ENCODE peak calls at places on chromosomes 16 and 17, in ten cellular contexts. One of them, this sample, is unnamed.

GRCh38 chr16:47371615-47372014 is 89.2 kb downstream of the ITFG1 start:
- DNase-seq in activated naive CD8-positive, alpha-beta T cell treated with anti-CD3 and anti-CD28 coated beads for 36 hours: no peak
- DNase-seq in CD14-positive monocyte: no peak
- DNase-seq in NCI-H1105 treated with DMSO at 0.1 percent for 48 hours: no peak
- DNase-seq in NCI-H460: no peak
- DNase-seq in GM13977: no peak
- DNase-seq in foreskin fibroblast: no peak
- DNase-seq in stimulated activated naive CD4-positive, alpha-beta T cell: no peak
- DNase-seq in EL: no peak
- DNase-seq in Ammon's horn: peak
- DNase-seq in this sample: no peak

GRCh38 chr16:30846649-30847402 is 47.1 kb downstream of the BCL7C start:
- DNase-seq in activated naive CD8-positive, alpha-beta T cell treated with anti-CD3 and anti-CD28 coated beads for 36 hours: no peak
- DNase-seq in CD14-positive monocyte: no peak
- DNase-seq in NCI-H1105 treated with DMSO at 0.1 percent for 48 hours: no peak
- DNase-seq in NCI-H460: no peak
- DNase-seq in GM13977: no peak
- DNase-seq in foreskin fibroblast: no peak
- DNase-seq in stimulated activated naive CD4-positive, alpha-beta T cell: no peak
- DNase-seq in EL: no peak
- DNase-seq in Ammon's horn: no peak
- DNase-seq in this sample: no peak

GRCh38 chr17:64385187-64386083 is 5.2 kb downstream of the PECAM1 start:
- DNase-seq in activated naive CD8-positive, alpha-beta T cell treated with anti-CD3 and anti-CD28 coated beads for 36 hours: peak
- DNase-seq in CD14-positive monocyte: peak
- DNase-seq in NCI-H1105 treated with DMSO at 0.1 percent for 48 hours: no peak
- DNase-seq in NCI-H460: no peak
- DNase-seq in GM13977: no peak
- DNase-seq in foreskin fibroblast: peak
- DNase-seq in stimulated activated naive CD4-positive, alpha-beta T cell: peak
- DNase-seq in EL: peak
- DNase-seq in Ammon's horn: no peak
- DNase-seq in this sample: peak

GRCh38 chr16:77782694-77783093 is 5.7 kb upstream of the VAT1L start:
- DNase-seq in activated naive CD8-positive, alpha-beta T cell treated with anti-CD3 and anti-CD28 coated beads for 36 hours: no peak
- DNase-seq in CD14-positive monocyte: no peak
- DNase-seq in NCI-H1105 treated with DMSO at 0.1 percent for 48 hours: no peak
- DNase-seq in NCI-H460: no peak
- DNase-seq in GM13977: no peak
- DNase-seq in foreskin fibroblast: no peak
- DNase-seq in stimulated activated naive CD4-positive, alpha-beta T cell: no peak
- DNase-seq in EL: no peak
- DNase-seq in Ammon's horn: no peak
- DNase-seq in this sample: no peak

GRCh38 chr16:68229431-68230175 is 6.3 kb downstream of the ESRP2 start:
- DNase-seq in activated naive CD8-positive, alpha-beta T cell treated with anti-CD3 and anti-CD28 coated beads for 36 hours: no peak
- DNase-seq in CD14-positive monocyte: no peak
- DNase-seq in NCI-H1105 treated with DMSO at 0.1 percent for 48 hours: peak
- DNase-seq in NCI-H460: peak
- DNase-seq in GM13977: peak
- DNase-seq in foreskin fibroblast: peak
- DNase-seq in stimulated activated naive CD4-positive, alpha-beta T cell: peak
- DNase-seq in EL: peak
- DNase-seq in Ammon's horn: peak
- DNase-seq in this sample: peak

GRCh38 chr16:24737391-24737871 is 8.0 kb downstream of the TNRC6A start:
- DNase-seq in activated naive CD8-positive, alpha-beta T cell treated with anti-CD3 and anti-CD28 coated beads for 36 hours: no peak
- DNase-seq in CD14-positive monocyte: no peak
- DNase-seq in NCI-H1105 treated with DMSO at 0.1 percent for 48 hours: no peak
- DNase-seq in NCI-H460: no peak
- DNase-seq in GM13977: no peak
- DNase-seq in foreskin fibroblast: peak
- DNase-seq in stimulated activated naive CD4-positive, alpha-beta T cell: no peak
- DNase-seq in EL: peak
- DNase-seq in Ammon's horn: peak
- DNase-seq in this sample: peak

GRCh38 chr16:81908466-81909230 is 102.6 kb downstream of the SDR42E1 start:
- DNase-seq in activated naive CD8-positive, alpha-beta T cell treated with anti-CD3 and anti-CD28 coated beads for 36 hours: no peak
- DNase-seq in CD14-positive monocyte: no peak
- DNase-seq in NCI-H1105 treated with DMSO at 0.1 percent for 48 hours: no peak
- DNase-seq in NCI-H460: no peak
- DNase-seq in GM13977: no peak
- DNase-seq in foreskin fibroblast: peak
- DNase-seq in stimulated activated naive CD4-positive, alpha-beta T cell: no peak
- DNase-seq in EL: no peak
- DNase-seq in Ammon's horn: no peak
- DNase-seq in this sample: no peak

GRCh38 chr17:16496820-16497489 is 5.0 kb upstream of the LRRC75A start:
- DNase-seq in activated naive CD8-positive, alpha-beta T cell treated with anti-CD3 and anti-CD28 coated beads for 36 hours: no peak
- DNase-seq in CD14-positive monocyte: no peak
- DNase-seq in NCI-H1105 treated with DMSO at 0.1 percent for 48 hours: no peak
- DNase-seq in NCI-H460: no peak
- DNase-seq in GM13977: no peak
- DNase-seq in foreskin fibroblast: no peak
- DNase-seq in stimulated activated naive CD4-positive, alpha-beta T cell: no peak
- DNase-seq in EL: no peak
- DNase-seq in Ammon's horn: no peak
- DNase-seq in this sample: no peak

GRCh38 chr16:85461814-85462404 is 151.2 kb upstream of the GSE1 start:
- DNase-seq in activated naive CD8-positive, alpha-beta T cell treated with anti-CD3 and anti-CD28 coated beads for 36 hours: no peak
- DNase-seq in CD14-positive monocyte: no peak
- DNase-seq in NCI-H1105 treated with DMSO at 0.1 percent for 48 hours: peak
- DNase-seq in NCI-H460: no peak
- DNase-seq in GM13977: no peak
- DNase-seq in foreskin fibroblast: peak
- DNase-seq in stimulated activated naive CD4-positive, alpha-beta T cell: no peak
- DNase-seq in EL: peak
- DNase-seq in Ammon's horn: no peak
- DNase-seq in this sample: no peak